ENCODE peak calls at places on chromosomes 1 and 21, in seven cellular contexts. Y, C, G, Z, L, K and I are unnamed samples.

GRCh38 chr1:62689524-62689923 is 1.3 kb upstream of the DOCK7 start:
- DNase-seq in Y (no peak), C (no peak), G (peak; percentile 57), Z (peak; percentile 56), L (no peak), K (no peak), I (peak; percentile 34)

GRCh38 chr1:240956020-240956419 is 344.1 kb upstream of the GREM2 start:
- DNase-seq in Y (no peak), C (no peak), G (no peak), Z (no peak), L (no peak), K (no peak), I (no peak)

GRCh38 chr1:8780405-8780804 is 37.0 kb downstream of the RERE start:
- DNase-seq in Y (no peak), C (no peak), G (no peak), Z (no peak), L (no peak), K (no peak), I (no peak)

GRCh38 chr1:21307663-21308062 is 17.4 kb upstream of the ECE1 start:
- DNase-seq in Y (peak; percentile 70), C (no peak), G (no peak), Z (no peak), L (no peak), K (no peak), I (no peak)

GRCh38 chr1:24968941-24969585 is 39.0 kb upstream of the RUNX3 start:
- DNase-seq in Y (no peak), C (no peak), G (no peak), Z (no peak), L (no peak), K (no peak), I (no peak)

GRCh38 chr1:152182431-152182830 is 23.4 kb upstream of the RPTN start:
- DNase-seq in Y (no peak), C (no peak), G (peak; percentile 48), Z (peak; percentile 21), L (no peak), K (no peak), I (no peak)

GRCh38 chr1:44078087-44078486 is 40.5 kb upstream of the KLF17 start:
- DNase-seq in Y (no peak), C (no peak), G (no peak), Z (no peak), L (no peak), K (no peak), I (no peak)

GRCh38 chr1:39230261-39231190 is 26.0 kb downstream of the MACF1 start:
- DNase-seq in Y (no peak), C (no peak), G (no peak), Z (no peak), L (no peak), K (no peak), I (no peak)

GRCh38 chr1:21843996-21844395 is 31.9 kb downstream of the LDLRAD2 start:
- DNase-seq in Y (no peak), C (no peak), G (no peak), Z (no peak), L (no peak), K (no peak), I (no peak)

GRCh38 chr1:151867321-151867720 is 13.8 kb upstream of the THEM5 start:
- DNase-seq in Y (no peak), C (no peak), G (peak; percentile 57), Z (peak; percentile 43), L (no peak), K (no peak), I (no peak)

GRCh38 chr1:164440222-164440621 is 118.8 kb upstream of the PBX1 start:
- DNase-seq in Y (peak; percentile 49), C (no peak), G (peak; percentile 38), Z (peak; percentile 78), L (peak; percentile 48), K (no peak), I (no peak)

GRCh38 chr1:9905010-9905409 is 5.1 kb downstream of the CTNNBIP1 start:
- DNase-seq in Y (no peak), C (no peak), G (no peak), Z (no peak), L (no peak), K (no peak), I (no peak)

GRCh38 chr1:42657981-42658879 is at the start of gene PPIH:
- DNase-seq in Y (peak; percentile 96), C (peak; percentile 86), G (peak; percentile 86), Z (peak; percentile 92), L (peak; percentile 94), K (peak; percentile 98), I (peak; percentile 47)
- TF ChIP-seq CTCF in Y (peak; percentile 32), C (no peak), G (peak; percentile 42), Z (peak; percentile 30), L (peak; percentile 48), K (peak; percentile 40), I (no peak)

DNA sequence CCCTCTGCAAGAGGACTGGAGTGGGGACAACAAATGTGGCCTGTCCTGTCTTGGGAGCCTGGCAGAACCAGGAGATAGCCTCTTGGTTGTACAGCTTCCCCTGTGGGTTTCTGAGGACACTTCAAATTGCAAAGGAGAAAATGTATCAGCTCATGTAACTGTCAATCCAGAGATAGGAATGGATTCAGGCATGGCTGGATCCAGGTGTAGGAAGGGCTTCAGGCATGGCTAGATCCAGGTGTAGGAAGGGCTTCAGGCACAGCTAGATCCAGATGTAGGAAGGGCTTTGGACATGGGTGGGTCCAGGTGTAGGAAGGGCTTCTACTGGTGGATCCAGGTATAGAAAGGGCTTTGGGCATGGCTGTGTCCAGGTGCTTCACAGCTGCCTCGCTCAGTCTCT is 30.9 kb downstream of the TP73 start:
- DNase-seq in Y (no peak), C (no peak), G (no peak), Z (no peak), L (no peak), K (no peak), I (no peak)
- TF ChIP-seq CTCF in Y (no peak), C (no peak), G (no peak), Z (no peak), L (no peak), K (no peak), I (no peak)

GRCh38 chr1:109782514-109782913 is 18.8 kb upstream of the EPS8L3 start:
- DNase-seq in Y (peak; percentile 55), C (no peak), G (peak; percentile 86), Z (peak; percentile 54), L (no peak), K (peak; percentile 37), I (peak; percentile 56)
- TF ChIP-seq CTCF in Y (no peak), C (no peak), G (no peak), Z (no peak), L (no peak), K (no peak), I (no peak)

GRCh38 chr1:196317535-196318522 is 290.4 kb downstream of the KCNT2 start:
- DNase-seq in Y (no peak), C (no peak), G (peak; percentile 66), Z (peak; percentile 70), L (no peak), K (no peak), I (no peak)
- TF ChIP-seq CTCF in Y (peak; percentile 77), C (peak; percentile 48), G (peak; percentile 77), Z (peak; percentile 59), L (peak; percentile 62), K (peak; percentile 50), I (peak; percentile 68)

DNA sequence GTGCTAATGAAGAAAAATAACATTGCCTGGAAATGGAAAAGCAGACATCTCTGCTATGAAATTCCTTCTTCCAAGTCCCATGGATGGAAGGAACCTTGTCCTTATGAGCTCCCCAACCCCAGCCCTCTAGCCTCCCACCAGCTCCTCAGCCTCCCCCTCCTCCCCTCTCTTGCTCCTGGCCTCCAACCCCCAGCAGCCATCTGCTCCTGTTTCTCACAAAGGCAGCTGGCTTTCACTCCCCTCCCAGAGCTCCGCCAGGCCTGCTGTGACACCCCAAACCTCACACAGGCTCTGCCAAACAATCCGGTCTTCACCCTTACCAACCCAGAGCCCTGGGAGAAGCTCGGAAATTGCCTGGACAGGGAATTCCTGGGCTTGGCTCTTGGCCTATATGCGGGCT is 69.2 kb downstream of the KLHDC7A start:
- DNase-seq in Y (no peak), C (no peak), G (no peak), Z (no peak), L (no peak), K (no peak), I (no peak)
- TF ChIP-seq CTCF in Y (no peak), C (no peak), G (no peak), Z (no peak), L (no peak), K (no peak), I (no peak)

GRCh38 chr1:150363426-150364230 is at the start of gene RPRD2:
- DNase-seq in Y (peak; percentile 99), C (peak; percentile 98), G (peak; percentile 100), Z (peak; percentile 100), L (peak; percentile 100), K (peak; percentile 100), I (peak; percentile 96)
- TF ChIP-seq CTCF in Y (no peak), C (no peak), G (peak; percentile 14), Z (no peak), L (peak; percentile 11), K (no peak), I (no peak)

GRCh38 chr1:226870323-226871046 is at the start of gene PSEN2:
- DNase-seq in Y (peak; percentile 60), C (peak; percentile 48), G (peak; percentile 41), Z (peak; percentile 55), L (peak; percentile 78), K (peak; percentile 85), I (no peak)
- TF ChIP-seq CTCF in Y (peak; percentile 23), C (no peak), G (peak; percentile 25), Z (no peak), L (peak; percentile 42), K (no peak), I (peak; percentile 17)

GRCh38 chr21:36706951-36707762 is 8.2 kb downstream of the SIM2 start:
- DNase-seq in Y (peak; percentile 63), C (no peak), G (peak; percentile 43), Z (no peak), L (no peak), K (no peak), I (no peak)
- TF ChIP-seq CTCF in Y (peak; percentile 15), C (no peak), G (no peak), Z (no peak), L (peak; percentile 6), K (no peak), I (peak; percentile 16)